ENCODE peak calls at places on chromosomes 3 and 15, in seven cellular contexts. One of them, this sample, is unnamed.

GRCh38 chr15:42371125-42371524 is 11.8 kb downstream of the CAPN3 start:
- DNase-seq in dorsolateral prefrontal cortex: no peak
- DNase-seq in ovary: no peak
- DNase-seq in GM20000: no peak
- DNase-seq in right lobe of liver: no peak
- DNase-seq in CD8-positive, alpha-beta T cell: no peak
- DNase-seq in fibroblast of the aortic adventitia: peak; percentile 29
- DNase-seq in this sample: no peak

GRCh38 chr3:112411425-112411824 is 78.5 kb downstream of the CD200 start:
- DNase-seq in GM20000: no peak
- DNase-seq in dorsolateral prefrontal cortex: no peak
- DNase-seq in CD8-positive, alpha-beta T cell: no peak
- DNase-seq in ovary: no peak
- DNase-seq in fibroblast of the aortic adventitia: no peak
- DNase-seq in right lobe of liver: no peak
- DNase-seq in this sample: no peak

GRCh38 chr3:148641712-148642111 is 56.0 kb upstream of the AGTR1 start:
- DNase-seq in right lobe of liver: no peak
- DNase-seq in CD8-positive, alpha-beta T cell: no peak
- DNase-seq in GM20000: no peak
- DNase-seq in dorsolateral prefrontal cortex: no peak
- DNase-seq in fibroblast of the aortic adventitia: no peak
- DNase-seq in ovary: no peak
- DNase-seq in this sample: no peak

GRCh38 chr3:107064445-107065060 is 312.7 kb upstream of the CCDC54 start:
- DNase-seq in GM20000: peak; percentile 60
- DNase-seq in ovary: peak; percentile 82
- DNase-seq in dorsolateral prefrontal cortex: peak; percentile 66
- DNase-seq in CD8-positive, alpha-beta T cell: peak; percentile 32
- DNase-seq in right lobe of liver: no peak
- DNase-seq in fibroblast of the aortic adventitia: peak; percentile 91
- DNase-seq in this sample: no peak

GRCh38 chr3:100893108-100893507 is 100.1 kb downstream of the ABI3BP start:
- DNase-seq in right lobe of liver: no peak
- DNase-seq in ovary: no peak
- DNase-seq in GM20000: no peak
- DNase-seq in dorsolateral prefrontal cortex: no peak
- DNase-seq in fibroblast of the aortic adventitia: no peak
- DNase-seq in CD8-positive, alpha-beta T cell: no peak
- DNase-seq in this sample: no peak

GRCh38 chr15:101149864-101150722 is 101.8 kb downstream of the CHSY1 start:
- DNase-seq in CD8-positive, alpha-beta T cell: no peak
- DNase-seq in right lobe of liver: no peak
- DNase-seq in GM20000: no peak
- DNase-seq in ovary: no peak
- DNase-seq in dorsolateral prefrontal cortex: no peak
- DNase-seq in fibroblast of the aortic adventitia: no peak
- DNase-seq in this sample: peak; percentile 66

GRCh38 chr3:49723301-49723630 is 485 bp downstream of the GMPPB start:
- DNase-seq in fibroblast of the aortic adventitia: peak; percentile 37
- DNase-seq in right lobe of liver: no peak
- DNase-seq in GM20000: peak; percentile 70
- DNase-seq in dorsolateral prefrontal cortex: no peak
- DNase-seq in ovary: peak; percentile 60
- DNase-seq in CD8-positive, alpha-beta T cell: peak; percentile 66
- DNase-seq in this sample: peak; percentile 68

GRCh38 chr15:41233367-41233771 is 2.3 kb downstream of the CHP1 start:
- DNase-seq in fibroblast of the aortic adventitia: peak; percentile 78
- DNase-seq in right lobe of liver: no peak
- DNase-seq in CD8-positive, alpha-beta T cell: no peak
- DNase-seq in ovary: no peak
- DNase-seq in dorsolateral prefrontal cortex: peak; percentile 49
- DNase-seq in GM20000: no peak
- DNase-seq in this sample: no peak

GRCh38 chr3:32443471-32443870 is 51.8 kb downstream of the CMTM7 start:
- DNase-seq in fibroblast of the aortic adventitia: peak; percentile 90
- DNase-seq in GM20000: no peak
- DNase-seq in right lobe of liver: no peak
- DNase-seq in CD8-positive, alpha-beta T cell: no peak
- DNase-seq in dorsolateral prefrontal cortex: no peak
- DNase-seq in ovary: no peak
- DNase-seq in this sample: no peak

GRCh38 chr3:53193466-53194217 is 32.6 kb downstream of the PRKCD start:
- DNase-seq in fibroblast of the aortic adventitia: no peak
- DNase-seq in GM20000: no peak
- DNase-seq in ovary: peak; percentile 48
- DNase-seq in right lobe of liver: no peak
- DNase-seq in dorsolateral prefrontal cortex: no peak
- DNase-seq in CD8-positive, alpha-beta T cell: no peak
- DNase-seq in this sample: no peak

GRCh38 chr3:171711461-171711860 is 98.8 kb downstream of the PLD1 start:
- DNase-seq in fibroblast of the aortic adventitia: no peak
- DNase-seq in CD8-positive, alpha-beta T cell: no peak
- DNase-seq in ovary: no peak
- DNase-seq in dorsolateral prefrontal cortex: no peak
- DNase-seq in GM20000: no peak
- DNase-seq in right lobe of liver: no peak
- DNase-seq in this sample: no peak

GRCh38 chr3:104102386-104102785 is 1264.3 kb upstream of the ALCAM start:
- DNase-seq in ovary: no peak
- DNase-seq in CD8-positive, alpha-beta T cell: no peak
- DNase-seq in right lobe of liver: no peak
- DNase-seq in GM20000: peak; percentile 22
- DNase-seq in fibroblast of the aortic adventitia: peak; percentile 63
- DNase-seq in dorsolateral prefrontal cortex: no peak
- DNase-seq in this sample: no peak

GRCh38 chr3:72892870-72893269 is 5.0 kb downstream of the GXYLT2 start:
- DNase-seq in right lobe of liver: no peak
- DNase-seq in GM20000: no peak
- DNase-seq in dorsolateral prefrontal cortex: no peak
- DNase-seq in fibroblast of the aortic adventitia: peak; percentile 18
- DNase-seq in ovary: no peak
- DNase-seq in CD8-positive, alpha-beta T cell: no peak
- DNase-seq in this sample: no peak

GRCh38 chr3:193830791-193831191 is 237.8 kb downstream of the OPA1 start:
- DNase-seq in right lobe of liver: no peak
- DNase-seq in dorsolateral prefrontal cortex: no peak
- DNase-seq in fibroblast of the aortic adventitia: no peak
- DNase-seq in ovary: no peak
- DNase-seq in CD8-positive, alpha-beta T cell: no peak
- DNase-seq in GM20000: no peak
- DNase-seq in this sample: peak; percentile 99

GRCh38 chr15:59222906-59223579 is 16.4 kb downstream of the LDHAL6B start:
- DNase-seq in GM20000: no peak
- DNase-seq in fibroblast of the aortic adventitia: no peak
- DNase-seq in dorsolateral prefrontal cortex: no peak
- DNase-seq in CD8-positive, alpha-beta T cell: no peak
- DNase-seq in right lobe of liver: no peak
- DNase-seq in ovary: no peak
- DNase-seq in this sample: peak; percentile 45

GRCh38 chr3:48428088-48428862 is 1.6 kb downstream of the PLXNB1 start:
- DNase-seq in dorsolateral prefrontal cortex: no peak
- DNase-seq in fibroblast of the aortic adventitia: no peak
- DNase-seq in CD8-positive, alpha-beta T cell: no peak
- DNase-seq in ovary: no peak
- DNase-seq in GM20000: no peak
- DNase-seq in right lobe of liver: peak; percentile 82
- DNase-seq in this sample: peak; percentile 38

GRCh38 chr3:71803248-71803647 is 18.3 kb upstream of the PROK2 start:
- DNase-seq in dorsolateral prefrontal cortex: no peak
- DNase-seq in fibroblast of the aortic adventitia: no peak
- DNase-seq in CD8-positive, alpha-beta T cell: no peak
- DNase-seq in GM20000: no peak
- DNase-seq in right lobe of liver: no peak
- DNase-seq in ovary: no peak
- DNase-seq in this sample: no peak

GRCh38 chr3:30098206-30098605 is 508.2 kb upstream of the TGFBR2 start:
- DNase-seq in right lobe of liver: no peak
- DNase-seq in fibroblast of the aortic adventitia: peak; percentile 27
- DNase-seq in dorsolateral prefrontal cortex: no peak
- DNase-seq in ovary: no peak
- DNase-seq in CD8-positive, alpha-beta T cell: no peak
- DNase-seq in GM20000: no peak
- DNase-seq in this sample: no peak

GRCh38 chr3:55157736-55158135 is 229.9 kb upstream of the LRTM1 start:
- DNase-seq in ovary: no peak
- DNase-seq in fibroblast of the aortic adventitia: no peak
- DNase-seq in right lobe of liver: no peak
- DNase-seq in CD8-positive, alpha-beta T cell: no peak
- DNase-seq in dorsolateral prefrontal cortex: no peak
- DNase-seq in GM20000: no peak
- DNase-seq in this sample: no peak

GRCh38 chr3:70308760-70309159 is 3.7 kb downstream of the MDFIC2 start:
- DNase-seq in CD8-positive, alpha-beta T cell: no peak
- DNase-seq in dorsolateral prefrontal cortex: peak; percentile 39
- DNase-seq in ovary: no peak
- DNase-seq in right lobe of liver: no peak
- DNase-seq in GM20000: peak; percentile 6
- DNase-seq in fibroblast of the aortic adventitia: peak; percentile 12
- DNase-seq in this sample: no peak

GRCh38 chr15:34038404-34039179 is 412 bp downstream of the AVEN start:
- DNase-seq in CD8-positive, alpha-beta T cell: peak; percentile 73
- DNase-seq in dorsolateral prefrontal cortex: peak; percentile 84
- DNase-seq in right lobe of liver: peak; percentile 84
- DNase-seq in ovary: peak; percentile 74
- DNase-seq in fibroblast of the aortic adventitia: peak; percentile 68
- DNase-seq in GM20000: peak; percentile 90
- DNase-seq in this sample: no peak

GRCh38 chr3:197028711-197029510 is 706 bp downstream of the MELTF start:
- DNase-seq in ovary: no peak
- DNase-seq in CD8-positive, alpha-beta T cell: no peak
- DNase-seq in GM20000: peak; percentile 82
- DNase-seq in right lobe of liver: no peak
- DNase-seq in dorsolateral prefrontal cortex: no peak
- DNase-seq in fibroblast of the aortic adventitia: no peak
- DNase-seq in this sample: peak; percentile 61

GRCh38 chr15:43316969-43317346 is 13.4 kb downstream of the LCMT2 start:
- DNase-seq in fibroblast of the aortic adventitia: no peak
- DNase-seq in CD8-positive, alpha-beta T cell: no peak
- DNase-seq in GM20000: no peak
- DNase-seq in ovary: no peak
- DNase-seq in right lobe of liver: no peak
- DNase-seq in dorsolateral prefrontal cortex: no peak
- DNase-seq in this sample: no peak

GRCh38 chr3:57933589-57933988 is 74.6 kb upstream of the FLNB start:
- DNase-seq in dorsolateral prefrontal cortex: no peak
- DNase-seq in GM20000: no peak
- DNase-seq in ovary: no peak
- DNase-seq in fibroblast of the aortic adventitia: no peak
- DNase-seq in CD8-positive, alpha-beta T cell: no peak
- DNase-seq in right lobe of liver: no peak
- DNase-seq in this sample: no peak

GRCh38 chr15:25689592-25689991 is 173.5 kb downstream of the ATP10A start:
- DNase-seq in dorsolateral prefrontal cortex: no peak
- DNase-seq in CD8-positive, alpha-beta T cell: no peak
- DNase-seq in fibroblast of the aortic adventitia: no peak
- DNase-seq in ovary: no peak
- DNase-seq in GM20000: no peak
- DNase-seq in right lobe of liver: no peak
- DNase-seq in this sample: peak; percentile 51

GRCh38 chr15:25687689-25688088 is 175.4 kb downstream of the ATP10A start:
- DNase-seq in fibroblast of the aortic adventitia: no peak
- DNase-seq in CD8-positive, alpha-beta T cell: no peak
- DNase-seq in dorsolateral prefrontal cortex: no peak
- DNase-seq in right lobe of liver: no peak
- DNase-seq in ovary: no peak
- DNase-seq in GM20000: no peak
- DNase-seq in this sample: peak; percentile 35

GRCh38 chr15:25687276-25687675 is 175.9 kb downstream of the ATP10A start:
- DNase-seq in fibroblast of the aortic adventitia: no peak
- DNase-seq in CD8-positive, alpha-beta T cell: no peak
- DNase-seq in dorsolateral prefrontal cortex: no peak
- DNase-seq in ovary: no peak
- DNase-seq in GM20000: no peak
- DNase-seq in right lobe of liver: no peak
- DNase-seq in this sample: peak; percentile 11

GRCh38 chr15:25690673-25691543 is 172.2 kb downstream of the ATP10A start:
- DNase-seq in ovary: no peak
- DNase-seq in GM20000: no peak
- DNase-seq in CD8-positive, alpha-beta T cell: no peak
- DNase-seq in dorsolateral prefrontal cortex: no peak
- DNase-seq in fibroblast of the aortic adventitia: peak; percentile 82
- DNase-seq in right lobe of liver: no peak
- DNase-seq in this sample: peak; percentile 60

GRCh38 chr15:25688166-25688565 is 175.0 kb downstream of the ATP10A start:
- DNase-seq in dorsolateral prefrontal cortex: no peak
- DNase-seq in CD8-positive, alpha-beta T cell: no peak
- DNase-seq in GM20000: no peak
- DNase-seq in right lobe of liver: no peak
- DNase-seq in fibroblast of the aortic adventitia: no peak
- DNase-seq in ovary: no peak
- DNase-seq in this sample: peak; percentile 51
- TF ChIP-seq CTCF in dorsolateral prefrontal cortex: no peak
- TF ChIP-seq CTCF in CD8-positive, alpha-beta T cell: no peak
- TF ChIP-seq CTCF in GM20000: no peak
- TF ChIP-seq CTCF in right lobe of liver: no peak
- TF ChIP-seq CTCF in fibroblast of the aortic adventitia: no peak
- TF ChIP-seq CTCF in ovary: no peak
- TF ChIP-seq CTCF in this sample: no peak

GRCh38 chr3:118882353-118882947 is 152.2 kb downstream of the IGSF11 start:
- DNase-seq in fibroblast of the aortic adventitia: peak; percentile 74
- DNase-seq in GM20000: peak; percentile 39
- DNase-seq in ovary: peak; percentile 82
- DNase-seq in right lobe of liver: no peak
- DNase-seq in CD8-positive, alpha-beta T cell: peak; percentile 53
- DNase-seq in dorsolateral prefrontal cortex: peak; percentile 68
- DNase-seq in this sample: no peak
- TF ChIP-seq CTCF in fibroblast of the aortic adventitia: peak; percentile 78
- TF ChIP-seq CTCF in GM20000: peak; percentile 76
- TF ChIP-seq CTCF in ovary: peak; percentile 46
- TF ChIP-seq CTCF in right lobe of liver: peak; percentile 85
- TF ChIP-seq CTCF in CD8-positive, alpha-beta T cell: peak; percentile 89
- TF ChIP-seq CTCF in dorsolateral prefrontal cortex: peak; percentile 93
- TF ChIP-seq CTCF in this sample: peak; percentile 82

GRCh38 chr15:39514933-39515332 is 65.9 kb upstream of the THBS1 start:
- DNase-seq in fibroblast of the aortic adventitia: no peak
- DNase-seq in ovary: no peak
- DNase-seq in GM20000: no peak
- DNase-seq in dorsolateral prefrontal cortex: no peak
- DNase-seq in right lobe of liver: no peak
- DNase-seq in CD8-positive, alpha-beta T cell: no peak
- DNase-seq in this sample: no peak
- TF ChIP-seq CTCF in fibroblast of the aortic adventitia: no peak
- TF ChIP-seq CTCF in ovary: no peak
- TF ChIP-seq CTCF in GM20000: no peak
- TF ChIP-seq CTCF in dorsolateral prefrontal cortex: no peak
- TF ChIP-seq CTCF in right lobe of liver: no peak
- TF ChIP-seq CTCF in CD8-positive, alpha-beta T cell: no peak
- TF ChIP-seq CTCF in this sample: no peak

GRCh38 chr15:52805351-52806283 is 15.5 kb upstream of the ONECUT1 start:
- DNase-seq in CD8-positive, alpha-beta T cell: no peak
- DNase-seq in fibroblast of the aortic adventitia: no peak
- DNase-seq in ovary: no peak
- DNase-seq in GM20000: peak; percentile 45
- DNase-seq in right lobe of liver: peak; percentile 69
- DNase-seq in dorsolateral prefrontal cortex: no peak
- DNase-seq in this sample: peak; percentile 67
- TF ChIP-seq CTCF in CD8-positive, alpha-beta T cell: peak; percentile 21
- TF ChIP-seq CTCF in fibroblast of the aortic adventitia: peak; percentile 16
- TF ChIP-seq CTCF in ovary: no peak
- TF ChIP-seq CTCF in GM20000: no peak
- TF ChIP-seq CTCF in right lobe of liver: peak; percentile 16
- TF ChIP-seq CTCF in dorsolateral prefrontal cortex: no peak
- TF ChIP-seq CTCF in this sample: no peak

GRCh38 chr15:78808550-78808949 is 2.7 kb downstream of the ADAMTS7 start:
- DNase-seq in CD8-positive, alpha-beta T cell: no peak
- DNase-seq in dorsolateral prefrontal cortex: no peak
- DNase-seq in ovary: no peak
- DNase-seq in right lobe of liver: no peak
- DNase-seq in GM20000: peak; percentile 74
- DNase-seq in fibroblast of the aortic adventitia: peak; percentile 22
- DNase-seq in this sample: no peak
- TF ChIP-seq CTCF in CD8-positive, alpha-beta T cell: peak; percentile 24
- TF ChIP-seq CTCF in dorsolateral prefrontal cortex: no peak
- TF ChIP-seq CTCF in ovary: no peak
- TF ChIP-seq CTCF in right lobe of liver: no peak
- TF ChIP-seq CTCF in GM20000: peak; percentile 34
- TF ChIP-seq CTCF in fibroblast of the aortic adventitia: peak; percentile 53
- TF ChIP-seq CTCF in this sample: peak; percentile 78